ENCODE peak calls at places on chromosomes 13 and 19, in seven cellular contexts. J is Calu3; G is GM06990; Q is GM23338; Y is naive thymus-derived CD4-positive, alpha-beta T cell; E is epithelial cell of esophagus; X is cerebellum. D is an unnamed sample.

GRCh38 chr19:19110410-19111137 is 27.7 kb downstream of the TMEM161A start:
- DNase-seq in J (no peak), G (peak; percentile 44), Q (peak; percentile 87), Y (no peak), E (peak; percentile 22), X (peak; percentile 49), D (peak; percentile 49)

GRCh38 chr19:51570962-51571575 is at the start of gene ZNF175:
- DNase-seq in J (peak; percentile 93), G (peak; percentile 78), Q (peak; percentile 98), Y (peak; percentile 41), E (peak; percentile 97), X (peak; percentile 92), D (peak; percentile 80)

GRCh38 chr13:59746291-59746962 is 417.3 kb downstream of the DIAPH3 start:
- DNase-seq in J (no peak), G (no peak), Q (no peak), Y (no peak), E (peak; percentile 49), X (no peak), D (no peak)

GRCh38 chr19:48539503-48540096 is 12.4 kb upstream of the SULT2B1 start:
- DNase-seq in J (no peak), G (no peak), Q (no peak), Y (no peak), E (peak; percentile 82), X (no peak), D (no peak)

GRCh38 chr19:51024924-51025323 is 1.5 kb downstream of the KLK11 start:
- DNase-seq in J (no peak), G (no peak), Q (no peak), Y (no peak), E (no peak), X (no peak), D (no peak)

GRCh38 chr19:17766543-17767131 is 15.4 kb downstream of the FCHO1 start:
- DNase-seq in J (peak; percentile 89), G (peak; percentile 63), Q (peak; percentile 95), Y (peak; percentile 51), E (peak; percentile 84), X (no peak), D (peak; percentile 70)

GRCh38 chr19:3338541-3339181 is 27.7 kb upstream of the NFIC start:
- DNase-seq in J (peak; percentile 25), G (no peak), Q (no peak), Y (peak; percentile 22), E (no peak), X (no peak), D (no peak)

GRCh38 chr13:56201834-56202233 is 938.9 kb upstream of the PRR20A start:
- DNase-seq in J (no peak), G (no peak), Q (peak; percentile 62), Y (no peak), E (no peak), X (no peak), D (no peak)

GRCh38 chr13:75395056-75395455 is 86.9 kb downstream of the TBC1D4 start:
- DNase-seq in J (no peak), G (no peak), Q (no peak), Y (no peak), E (no peak), X (no peak), D (no peak)

GRCh38 chr13:107216046-107216715 is 648.2 kb upstream of the ARGLU1 start:
- DNase-seq in J (no peak), G (no peak), Q (peak; percentile 17), Y (no peak), E (peak; percentile 61), X (peak; percentile 32), D (no peak)

GRCh38 chr19:46975918-46976782 is 43.5 kb upstream of the NPAS1 start:
- DNase-seq in J (peak; percentile 73), G (no peak), Q (peak; percentile 82), Y (no peak), E (peak; percentile 70), X (peak; percentile 72), D (no peak)

D was measured in GM10248.